ENCODE peak calls at places on chromosomes 2 and 18, in six cellular contexts. I is mesenchymal stem cell, E is IMR-90, L is neuronal stem cell, U is H9, A is H1. X is an unnamed sample.

GRCh38 chr2:205129531-205129930 is 552.8 kb upstream of the NRP2 start:
- DNase-seq in I (peak; percentile 27), E (no peak), U (no peak), L (no peak), A (no peak), X (no peak)

GRCh38 chr2:186518945-186519344 is 32.9 kb downstream of the ZC3H15 start:
- DNase-seq in U (no peak), I (peak; percentile 90), A (no peak), L (no peak), E (peak; percentile 67), X (no peak)

GRCh38 chr2:18795881-18796280 is 206.5 kb upstream of the NT5C1B start:
- DNase-seq in E (peak; percentile 52), L (no peak), A (no peak), U (no peak), I (peak; percentile 16), X (no peak)

GRCh38 chr2:231683292-231683898 is 24.9 kb upstream of the PTMA start:
- DNase-seq in I (no peak), E (no peak), A (no peak), U (peak; percentile 24), L (no peak), X (no peak)

GRCh38 chr2:63700276-63700675 is 111.5 kb downstream of the MDH1 start:
- DNase-seq in A (no peak), I (no peak), L (no peak), U (no peak), E (no peak), X (no peak)

GRCh38 chr2:216695401-216695821 is at the start of gene IGFBP5:
- DNase-seq in E (peak; percentile 94), I (peak; percentile 91), U (peak; percentile 86), A (peak; percentile 66), L (peak; percentile 91), X (peak; percentile 82)

GRCh38 chr2:196183172-196183473 is 11.7 kb upstream of the STK17B start:
- DNase-seq in L (no peak), I (no peak), A (no peak), U (no peak), E (no peak), X (no peak)

GRCh38 chr2:200367155-200367554 is 60.7 kb downstream of the SPATS2L start:
- DNase-seq in U (no peak), E (no peak), I (peak; percentile 59), A (no peak), L (no peak), X (no peak)

GRCh38 chr2:53286336-53286735 is 481.3 kb upstream of the CHAC2 start:
- DNase-seq in A (no peak), U (no peak), E (peak; percentile 45), I (no peak), L (no peak), X (no peak)

GRCh38 chr2:147538088-147538487 is 306.7 kb upstream of the ACVR2A start:
- DNase-seq in E (peak; percentile 19), I (peak; percentile 82), A (no peak), U (no peak), L (no peak), X (peak; percentile 61)

GRCh38 chr2:95342556-95343320 is 45.6 kb downstream of the KCNIP3 start:
- DNase-seq in A (no peak), E (no peak), I (no peak), L (no peak), U (no peak), X (no peak)

GRCh38 chr2:172333626-172334330 is 93.6 kb upstream of the ITGA6 start:
- DNase-seq in A (no peak), U (no peak), L (no peak), E (no peak), I (no peak), X (no peak)

GRCh38 chr2:69032336-69032735 is 19.4 kb downstream of the ANTXR1 start:
- DNase-seq in U (no peak), L (no peak), E (peak; percentile 36), I (no peak), A (no peak), X (no peak)

GRCh38 chr2:195967336-195967735 is 101.3 kb downstream of the DNAH7 start:
- DNase-seq in I (peak; percentile 8), U (no peak), E (no peak), L (no peak), A (no peak), X (no peak)

GRCh38 chr2:85326946-85327756 is 638 bp downstream of the TGOLN2 start:
- DNase-seq in U (peak; percentile 41), L (peak; percentile 33), A (no peak), E (peak; percentile 45), I (peak; percentile 59), X (peak; percentile 46)

GRCh38 chr2:119545076-119545475 is 827 bp downstream of the CFAP221 start:
- DNase-seq in I (peak; percentile 17), U (no peak), E (no peak), A (no peak), L (no peak), X (no peak)

GRCh38 chr2:156294945-156295580 is 37.5 kb downstream of the NR4A2 start:
- DNase-seq in A (no peak), I (no peak), U (no peak), E (no peak), L (no peak), X (no peak)

GRCh38 chr18:74512321-74513053 is 16.3 kb downstream of the CNDP2 start:
- DNase-seq in U (peak; percentile 9), I (no peak), L (no peak), E (no peak), A (no peak), X (no peak)

GRCh38 chr2:240217431-240218301 is 77.2 kb upstream of the OTOS start:
- DNase-seq in U (peak; percentile 71), E (no peak), I (no peak), A (no peak), L (no peak), X (no peak)

GRCh38 chr2:170743530-170744239 is 26.5 kb upstream of the ERICH2 start:
- DNase-seq in I (no peak), L (no peak), E (no peak), A (no peak), U (no peak), X (no peak)

GRCh38 chr2:105438104-105438929 is 39.5 kb upstream of the FHL2 start:
- DNase-seq in L (no peak), E (peak; percentile 52), U (no peak), A (no peak), I (peak; percentile 82), X (no peak)

GRCh38 chr2:240326886-240327285 is 108.6 kb upstream of the GPC1 start:
- DNase-seq in E (no peak), L (no peak), I (no peak), U (no peak), A (no peak), X (no peak)

GRCh38 chr2:134692461-134692860 is 26.3 kb downstream of the TMEM163 start:
- DNase-seq in I (no peak), E (no peak), U (no peak), A (no peak), L (no peak), X (peak; percentile 31)

DNA sequence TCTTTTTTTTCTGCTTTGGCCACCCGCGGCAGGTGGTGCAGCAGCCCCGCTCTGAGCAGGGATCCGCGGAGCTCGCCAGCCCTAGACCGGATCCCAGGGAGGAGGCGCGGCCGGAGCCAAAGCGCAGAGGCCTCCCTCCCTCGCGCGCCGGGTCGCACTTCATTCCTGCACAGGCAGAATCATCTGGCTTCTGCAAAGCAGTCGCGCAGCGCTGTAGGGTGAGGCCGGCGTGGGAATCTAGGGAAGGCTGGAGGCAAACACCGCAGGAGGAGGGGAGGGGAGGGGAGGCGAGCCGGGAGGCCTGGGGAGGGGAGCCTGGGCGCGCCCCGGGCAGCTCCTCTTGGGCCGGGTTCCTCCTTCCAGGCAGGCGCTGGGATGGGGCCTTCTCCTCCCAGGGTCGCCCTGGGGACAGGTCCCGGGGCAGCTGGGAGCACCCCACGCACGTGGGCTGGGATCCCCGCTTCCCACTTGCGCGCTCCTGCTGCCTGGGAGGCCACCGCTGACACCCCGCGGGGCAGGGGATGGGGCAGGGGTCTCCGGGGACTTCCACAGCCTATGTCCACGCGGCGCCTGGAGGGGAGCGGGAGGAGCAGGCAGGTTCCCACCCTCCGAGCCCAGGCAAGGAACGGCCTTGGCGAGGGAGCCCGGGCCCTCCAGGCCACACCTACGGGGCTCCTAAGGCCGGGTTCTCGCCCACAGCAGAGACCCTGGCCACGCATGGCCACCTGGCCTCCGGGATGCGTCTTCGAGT is 45.0 kb downstream of the MBP start:
- DNase-seq in E (no peak), U (no peak), I (peak; percentile 65), A (no peak), L (peak; percentile 37), X (peak; percentile 69)
- H3K18ac ChIP-seq in E (no peak overlapping the region), U (no peak overlapping the region), I (peak overlapping the region; percentile 61), A (peak overlapping the region; percentile 78), L (peak overlapping the region; percentile 84), X (peak overlapping the region; percentile 55)

GRCh38 chr2:109066501-109066900 is 62.5 kb upstream of the SH3RF3 start:
- DNase-seq in L (no peak), I (no peak), E (no peak), U (no peak), A (no peak), X (no peak)

GRCh38 chr2:109063326-109063670 is 65.7 kb upstream of the SH3RF3 start:
- DNase-seq in E (no peak), I (no peak), L (no peak), U (peak; percentile 50), A (no peak), X (no peak)

GRCh38 chr2:109065335-109065734 is 63.7 kb upstream of the SH3RF3 start:
- DNase-seq in L (no peak), A (no peak), I (no peak), U (no peak), E (no peak), X (no peak)

GRCh38 chr2:109062558-109063325 is 66.3 kb upstream of the SH3RF3 start:
- DNase-seq in L (no peak), A (no peak), I (no peak), U (no peak), E (no peak), X (peak; percentile 22)

GRCh38 chr2:109064660-109065306 is 64.2 kb upstream of the SH3RF3 start:
- DNase-seq in U (no peak), A (no peak), E (no peak), L (no peak), I (no peak), X (no peak)
- H3K4ac ChIP-seq in U (no peak overlapping the region), A (no peak overlapping the region), E (no peak overlapping the region), L (no peak overlapping the region), I (no peak overlapping the region), X (no peak overlapping the region)

GRCh38 chr2:9288233-9288632 is 81.6 kb downstream of the ASAP2 start:
- DNase-seq in E (peak; percentile 93), A (no peak), U (no peak), I (peak; percentile 96), L (no peak), X (no peak)

GRCh38 chr2:9285385-9285784 is 78.8 kb downstream of the ASAP2 start:
- DNase-seq in A (no peak), E (no peak), I (no peak), U (no peak), L (no peak), X (no peak)

GRCh38 chr2:9285921-9286320 is 79.3 kb downstream of the ASAP2 start:
- DNase-seq in U (no peak), E (no peak), L (no peak), A (no peak), I (peak; percentile 43), X (no peak)

GRCh38 chr2:9287400-9288059 is 80.9 kb downstream of the ASAP2 start:
- DNase-seq in I (peak; percentile 98), A (no peak), E (peak; percentile 99), L (no peak), U (no peak), X (peak; percentile 68)

GRCh38 chr2:9286553-9287399 is 80.2 kb downstream of the ASAP2 start:
- DNase-seq in L (no peak), U (no peak), E (peak; percentile 21), A (no peak), I (no peak), X (no peak)
- H3K18ac ChIP-seq in L (no peak overlapping the region), U (no peak overlapping the region), E (peak overlapping the region; percentile 85), A (no peak overlapping the region), I (peak overlapping the region; percentile 76), X (no peak overlapping the region)

GRCh38 chr18:35593859-35594258 is 12.3 kb downstream of the GALNT1 start:
- DNase-seq in E (no peak), A (no peak), L (no peak), I (no peak), U (no peak), X (no peak)
- H3K4ac ChIP-seq in E (no peak overlapping the region), A (no peak overlapping the region), L (no peak overlapping the region), I (no peak overlapping the region), U (no peak overlapping the region), X (no peak overlapping the region)